ENCODE peak calls at places on chromosomes 16 and 17, in six cellular contexts. E is tibial nerve, X is HFFc6, O is heart right ventricle, Z is astrocyte of the cerebellum, Q is nephron progenitor cell. K is an unnamed sample.

GRCh38 chr16:22633280-22633679 is 122.6 kb downstream of the NPIPB5 start:
- DNase-seq in Q (no peak), Z (no peak), O (no peak), X (no peak), E (no peak), K (peak)

GRCh38 chr17:37502009-37502936 is 12.6 kb downstream of the DUSP14 start:
- DNase-seq in X (no peak), E (no peak), Q (no peak), Z (no peak), O (no peak), K (no peak)

GRCh38 chr16:48491517-48491916 is 106.3 kb upstream of the SIAH1 start:
- DNase-seq in Q (no peak), X (no peak), E (peak), Z (peak), O (no peak), K (no peak)

GRCh38 chr17:59492091-59492451 is 73.3 kb upstream of the DHX40 start:
- DNase-seq in E (no peak), X (no peak), Z (no peak), O (no peak), Q (no peak), K (peak)

GRCh38 chr16:69093974-69094373 is 11.5 kb upstream of the HAS3 start:
- DNase-seq in E (no peak), Q (no peak), Z (no peak), O (no peak), X (no peak), K (no peak)

GRCh38 chr17:61186996-61187395 is 212.6 kb upstream of the TBX2 start:
- DNase-seq in Z (no peak), E (no peak), O (no peak), Q (no peak), X (no peak), K (no peak)

GRCh38 chr17:41547378-41547841 is 19.3 kb upstream of the KRT19 start:
- DNase-seq in E (no peak), X (no peak), Z (no peak), O (no peak), Q (peak), K (no peak)

GRCh38 chr17:42617956-42618431 is 8.5 kb downstream of the TUBG1 start:
- DNase-seq in Q (no peak), X (no peak), Z (no peak), O (no peak), E (no peak), K (no peak)

GRCh38 chr16:57606847-57607501 is 21.5 kb upstream of the ADGRG1 start:
- DNase-seq in Q (no peak), X (no peak), Z (no peak), O (no peak), E (no peak), K (peak)

GRCh38 chr16:84543931-84544776 is 39.7 kb upstream of the MEAK7 start:
- DNase-seq in O (no peak), Q (peak), X (no peak), Z (no peak), E (no peak), K (no peak)

GRCh38 chr16:81457326-81458133 is 12.9 kb downstream of the CMIP start:
- DNase-seq in O (no peak), Z (no peak), X (peak), Q (no peak), E (no peak), K (no peak)

GRCh38 chr16:71474864-71475263 is 12.8 kb upstream of the ZNF23 start:
- DNase-seq in X (peak), E (no peak), O (no peak), Q (no peak), Z (peak), K (no peak)

GRCh38 chr16:519841-520687 is 7.4 kb upstream of the CAPN15 start:
- DNase-seq in O (no peak), Z (no peak), X (no peak), E (no peak), Q (no peak), K (no peak)

GRCh38 chr16:523097-523741 is 4.3 kb upstream of the CAPN15 start:
- DNase-seq in O (peak), E (no peak), X (no peak), Q (no peak), Z (no peak), K (no peak)

GRCh38 chr16:522320-523096 is 5.0 kb upstream of the CAPN15 start:
- DNase-seq in Z (no peak), E (no peak), Q (no peak), O (peak), X (no peak), K (no peak)

GRCh38 chr16:520847-521246 is 6.7 kb upstream of the CAPN15 start:
- DNase-seq in O (no peak), X (no peak), Q (no peak), Z (no peak), E (no peak), K (no peak)

GRCh38 chr16:521381-522210 is 5.9 kb upstream of the CAPN15 start:
- DNase-seq in Z (no peak), O (peak), E (no peak), X (no peak), Q (no peak), K (no peak)
- TF ChIP-seq CTCF in Z (peak), O (no peak), E (no peak), X (peak), Q (no peak), K (no peak)

GRCh38 chr17:55056530-55056929 is 88.0 kb downstream of the STXBP4 start:
- DNase-seq in Z (peak), X (no peak), Q (no peak), O (no peak), E (no peak), K (no peak)

GRCh38 chr17:55057184-55057583 is 88.6 kb downstream of the STXBP4 start:
- DNase-seq in O (no peak), Z (no peak), E (no peak), X (no peak), Q (no peak), K (no peak)

GRCh38 chr17:55054429-55054828 is 85.9 kb downstream of the STXBP4 start:
- DNase-seq in Z (no peak), X (no peak), Q (no peak), O (no peak), E (no peak), K (no peak)

GRCh38 chr17:55059724-55060123 is 91.2 kb downstream of the STXBP4 start:
- DNase-seq in O (no peak), E (no peak), Q (no peak), X (no peak), Z (no peak), K (no peak)

DNA sequence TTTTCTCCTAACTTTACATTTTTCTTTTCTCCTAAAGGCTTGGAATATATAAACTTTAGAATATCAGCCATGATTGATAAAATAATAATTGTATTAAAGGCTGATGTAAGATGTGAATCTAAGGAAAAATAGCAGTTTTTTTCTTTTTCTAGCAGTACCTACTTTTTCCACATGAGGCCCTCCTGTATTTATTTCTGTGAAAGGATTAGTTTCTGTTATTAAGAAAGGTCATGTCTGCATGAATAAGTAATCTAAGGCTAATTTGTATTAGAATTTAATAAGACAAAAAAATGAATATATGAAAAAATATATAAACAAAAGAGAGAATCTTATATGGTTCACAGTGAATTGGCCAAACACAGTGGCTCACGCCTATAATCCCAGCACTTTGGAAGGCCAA is 85.3 kb downstream of the STXBP4 start:
- DNase-seq in X (no peak), E (no peak), Q (no peak), O (no peak), Z (no peak), K (no peak)
- TF ChIP-seq CTCF in X (peak), E (no peak), Q (peak), O (no peak), Z (peak), K (peak)

DNA sequence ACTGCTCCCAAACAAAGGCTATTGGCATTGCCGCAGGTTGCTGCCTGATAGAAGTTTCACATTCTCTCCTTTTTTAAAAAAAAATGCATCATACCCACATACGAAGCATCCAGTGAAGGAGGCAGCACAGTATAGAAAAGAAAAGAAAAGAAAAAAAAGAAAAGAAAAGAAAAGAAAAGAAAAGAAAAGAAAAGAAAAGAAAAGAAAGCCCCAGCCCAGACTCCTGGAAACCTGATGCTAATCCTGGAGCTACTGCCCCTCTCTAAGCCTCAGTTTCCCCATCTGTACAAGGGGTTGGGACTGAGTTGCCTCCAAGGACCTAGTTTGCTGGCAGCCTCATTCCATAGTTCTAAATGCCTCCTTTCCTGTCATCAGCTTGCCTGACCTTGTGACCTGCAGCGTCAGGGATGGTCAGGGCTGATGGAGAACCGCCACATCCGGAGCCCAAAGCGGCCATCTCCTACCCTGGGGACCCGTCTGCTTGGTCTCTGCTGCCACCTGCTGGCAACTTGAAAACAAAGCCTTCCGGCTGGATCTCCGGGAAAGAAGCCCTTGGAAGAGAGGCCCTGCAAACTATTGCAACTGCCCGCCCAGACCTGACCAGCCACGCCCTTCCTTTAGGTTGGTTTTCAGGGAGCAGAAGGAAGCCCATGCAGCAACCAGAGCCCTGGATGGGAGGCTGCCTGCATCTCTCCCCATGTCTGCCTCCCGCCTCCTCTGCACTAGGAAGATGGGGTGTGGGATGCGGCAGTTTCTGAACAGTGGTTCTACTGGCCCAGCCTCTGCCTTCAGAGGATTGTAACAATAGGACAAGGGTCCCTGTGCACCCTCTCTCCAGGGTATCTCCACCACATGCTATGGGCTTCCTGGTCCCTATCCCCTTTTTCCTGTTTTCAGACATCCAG is 13.0 kb downstream of the AIPL1 start:
- DNase-seq in Q (peak), E (peak), Z (peak), O (peak), X (peak), K (peak)
- TF ChIP-seq CTCF in Q (peak), E (peak), Z (peak), O (peak), X (peak), K (peak)

GRCh38 chr16:285146-286055 is 2.4 kb downstream of the PDIA2 start:
- DNase-seq in Z (no peak), Q (no peak), X (no peak), O (no peak), E (no peak), K (no peak)

GRCh38 chr16:287981-288920 is 5.3 kb downstream of the PDIA2 start:
- DNase-seq in Q (no peak), E (no peak), Z (no peak), X (no peak), O (no peak), K (no peak)

GRCh38 chr16:286491-287297 is 3.7 kb downstream of the PDIA2 start:
- DNase-seq in E (no peak), Q (no peak), O (no peak), X (no peak), Z (no peak), K (no peak)

GRCh38 chr16:289395-289997 is 6.5 kb downstream of the PDIA2 start:
- DNase-seq in X (no peak), Q (no peak), O (no peak), E (no peak), Z (no peak), K (no peak)

DNA sequence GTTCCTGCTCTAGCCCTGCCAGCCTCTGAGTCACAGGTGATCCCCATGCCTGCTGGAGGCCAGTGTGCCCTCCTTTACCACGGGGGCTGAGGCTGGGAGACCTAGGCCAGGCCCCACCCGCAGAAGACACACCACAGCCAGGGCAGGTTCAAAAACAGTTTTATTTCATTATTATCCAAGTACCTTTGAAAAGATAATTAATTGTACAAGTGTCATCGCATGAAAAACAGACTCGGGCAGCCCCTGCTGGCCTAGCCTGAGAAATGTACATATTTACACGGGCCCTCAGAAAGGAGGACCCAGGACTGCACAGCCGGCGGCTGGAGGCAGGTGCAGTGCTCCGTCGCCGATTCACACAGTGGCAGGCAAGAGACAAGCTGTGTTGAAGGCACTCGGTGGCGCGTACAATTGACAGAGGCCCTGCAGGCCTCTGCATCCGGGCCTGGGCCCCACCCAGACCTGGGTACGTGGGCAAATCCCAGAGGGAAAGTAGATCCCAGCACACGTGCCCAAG is 4.4 kb downstream of the PDIA2 start:
- DNase-seq in E (no peak), Z (no peak), O (no peak), X (no peak), Q (no peak), K (no peak)
- TF ChIP-seq CTCF in E (no peak), Z (peak), O (no peak), X (peak), Q (no peak), K (no peak)

GRCh38 chr16:2385441-2385840 is 43.8 kb upstream of the CCNF start:
- DNase-seq in X (peak), Z (no peak), Q (no peak), O (no peak), E (no peak), K (no peak)

GRCh38 chr16:2388875-2389433 is 40.3 kb upstream of the CCNF start:
- DNase-seq in Z (peak), X (peak), E (no peak), Q (no peak), O (no peak), K (no peak)

GRCh38 chr16:2388139-2388874 is 40.9 kb upstream of the CCNF start:
- DNase-seq in X (no peak), Z (no peak), Q (no peak), O (no peak), E (no peak), K (no peak)

DNA sequence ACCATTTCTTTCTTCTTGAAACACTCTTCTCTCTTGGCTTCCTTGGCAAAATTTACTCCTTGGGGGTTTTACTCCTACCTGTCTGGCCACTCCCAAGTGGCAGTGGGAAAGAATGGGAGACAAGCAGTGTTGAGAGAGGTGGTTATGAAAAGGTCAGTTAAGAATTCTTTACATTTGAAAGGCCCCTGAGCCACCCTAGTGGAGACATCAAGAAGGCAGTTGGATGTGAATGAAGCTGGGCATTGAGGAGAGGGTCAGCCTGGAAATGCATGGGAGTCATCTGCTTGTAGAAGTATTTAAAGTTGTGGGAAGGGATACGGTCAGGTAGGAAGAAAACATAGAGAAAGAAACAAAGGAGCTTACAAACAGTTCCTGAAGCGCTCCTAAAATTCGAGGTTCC is 42.3 kb upstream of the CCNF start:
- DNase-seq in O (no peak), E (no peak), Z (no peak), Q (no peak), X (no peak), K (no peak)
- TF ChIP-seq CTCF in O (no peak), E (no peak), Z (peak), Q (no peak), X (peak), K (peak)

DNA sequence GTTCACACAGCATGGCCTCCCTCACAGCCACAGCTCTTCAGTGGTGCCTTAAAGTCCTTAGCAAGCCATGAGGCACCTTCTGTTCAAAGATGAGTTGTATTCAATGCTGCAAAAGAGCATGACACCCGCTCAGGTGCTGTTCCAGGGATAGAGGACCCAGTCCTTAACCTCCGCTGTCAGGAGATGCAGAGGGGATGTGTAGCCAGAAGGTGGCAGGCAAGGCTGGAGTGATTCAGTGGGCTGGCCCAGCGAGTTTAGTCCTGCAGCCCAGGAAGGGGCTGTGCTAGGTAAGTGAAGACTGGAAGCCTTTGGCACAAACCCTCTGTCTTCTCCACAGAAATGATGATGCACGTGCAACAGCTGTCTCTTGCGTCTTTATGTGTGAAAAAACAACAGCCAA is 25.0 kb upstream of the ADAM11 start:
- DNase-seq in O (no peak), E (no peak), Q (peak), Z (no peak), X (no peak), K (no peak)
- TF ChIP-seq CTCF in O (no peak), E (no peak), Q (peak), Z (peak), X (peak), K (peak)

DNA sequence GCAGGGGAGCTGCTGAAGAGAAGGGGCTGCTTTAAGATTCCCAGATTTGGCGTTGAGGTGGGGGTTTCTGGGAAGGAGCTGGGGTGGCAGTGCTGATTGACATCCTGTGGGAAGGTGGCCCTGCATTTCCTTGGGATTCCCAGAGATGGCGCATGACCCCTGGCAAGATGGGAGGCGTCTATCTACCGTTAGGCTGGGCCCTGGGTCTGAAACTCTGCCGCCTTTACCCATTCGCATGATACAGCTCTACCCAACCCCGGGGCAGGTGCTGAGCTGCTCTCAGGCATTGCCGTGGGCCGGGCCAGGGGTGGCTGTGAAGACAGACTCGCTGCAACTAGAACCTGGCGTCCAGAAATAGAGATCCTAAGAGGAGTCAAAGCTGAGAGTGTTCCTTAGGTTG is 9.9 kb upstream of the MVD start:
- DNase-seq in E (no peak), Q (peak), X (no peak), Z (no peak), O (no peak), K (no peak)
- TF ChIP-seq CTCF in E (no peak), Q (peak), X (peak), Z (peak), O (no peak), K (peak)

DNA sequence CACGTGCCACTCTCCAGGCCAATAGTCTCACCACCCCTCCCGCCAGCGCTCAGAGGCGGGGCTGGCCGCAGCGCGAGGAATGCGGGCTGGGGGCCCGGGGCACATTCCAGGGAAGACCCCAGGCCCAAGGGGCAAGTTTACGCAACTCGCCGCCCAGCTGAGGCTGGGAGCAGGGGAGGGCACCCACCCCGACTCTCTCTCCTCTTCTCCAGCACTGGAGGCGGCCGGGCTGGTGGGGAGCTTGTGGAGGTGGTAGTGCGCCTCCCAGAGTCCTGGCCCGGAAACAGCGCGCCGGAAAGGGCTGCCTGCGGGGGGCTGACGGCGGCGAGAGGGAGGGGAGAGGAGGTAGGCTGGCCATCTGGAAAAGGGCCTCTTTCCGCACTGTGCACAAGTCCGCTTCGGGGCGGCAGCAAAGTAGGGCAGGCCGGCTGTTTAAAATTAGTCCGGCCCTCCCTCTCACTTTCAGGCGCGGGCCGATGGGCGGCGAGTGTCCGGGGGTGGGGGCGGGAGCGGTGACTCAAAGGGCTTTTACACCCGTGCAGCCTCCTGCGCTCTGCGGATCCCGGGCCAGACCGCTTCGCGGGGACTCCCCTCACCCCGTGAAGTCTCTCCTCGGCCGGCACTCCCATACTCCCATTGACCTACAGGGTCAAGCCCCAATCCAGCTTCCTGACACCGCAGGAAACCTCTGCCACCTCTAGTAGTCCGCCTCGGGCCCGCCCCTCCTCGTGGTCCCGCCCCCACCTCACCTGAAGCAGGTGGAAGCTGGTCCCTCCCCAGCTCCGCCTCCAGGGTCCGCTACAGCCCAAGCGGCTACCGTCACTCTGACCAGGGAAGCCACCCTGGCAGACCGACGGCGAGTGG is 968 bp downstream of the FHOD1 start:
- DNase-seq in X (peak), Q (peak), Z (peak), O (peak), E (peak), K (peak)
- TF ChIP-seq CTCF in X (peak), Q (no peak), Z (peak), O (peak), E (peak), K (peak)

GRCh38 chr17:51298508-51299371 is 38.4 kb downstream of the UTP18 start:
- DNase-seq in X (peak), E (no peak), Z (peak), O (no peak), Q (no peak), K (no peak)
- TF ChIP-seq CTCF in X (peak), E (peak), Z (peak), O (peak), Q (peak), K (peak)

GRCh38 chr16:1401061-1401757 is 13.3 kb downstream of the UNKL start:
- DNase-seq in Q (no peak), O (no peak), E (no peak), X (no peak), Z (no peak), K (no peak)
- TF ChIP-seq CTCF in Q (no peak), O (no peak), E (no peak), X (no peak), Z (no peak), K (no peak)

K was measured in osteocyte.